ENCODE peak calls at places on chromosomes 2 and 18, in four cellular contexts. N is HEK293T, E is K562, X is HepG2. J is an unnamed sample.

GRCh38 chr18:46152808-46153617 is 48.8 kb downstream of the HAUS1 start:
- DNase-seq in N (no peak), E (peak), X (no peak), J (no peak)

GRCh38 chr2:229096667-229097066 is 174.4 kb downstream of the PID1 start:
- DNase-seq in N (no peak), E (no peak), X (no peak), J (no peak)

GRCh38 chr18:67386028-67386427 is 130.5 kb downstream of the DSEL start:
- DNase-seq in N (no peak), E (no peak), X (peak), J (no peak)

GRCh38 chr2:34570266-34570872 is 971.3 kb upstream of the FAM98A start:
- DNase-seq in N (peak), E (no peak), X (peak), J (no peak)

GRCh38 chr2:24761866-24762265 is 31.3 kb downstream of the PTRHD1 start:
- DNase-seq in N (no peak), E (no peak), X (no peak), J (no peak)

GRCh38 chr2:66446924-66447323 is 12.0 kb downstream of the MEIS1 start:
- DNase-seq in N (no peak), E (no peak), X (no peak), J (no peak)

GRCh38 chr18:72848534-72849237 is 19.1 kb downstream of the NETO1 start:
- DNase-seq in N (no peak), E (no peak), X (no peak), J (no peak)

GRCh38 chr2:162294949-162295348 is 23.5 kb downstream of the IFIH1 start:
- DNase-seq in N (no peak), E (no peak), X (no peak), J (no peak)

GRCh38 chr2:130327703-130328527 is 14.8 kb upstream of the IMP4 start:
- DNase-seq in N (no peak), E (peak), X (peak), J (no peak)

GRCh38 chr2:241620419-241620769 is 16.6 kb downstream of the THAP4 start:
- DNase-seq in N (no peak), E (no peak), X (no peak), J (no peak)

GRCh38 chr2:12202702-12203101 is 456.3 kb downstream of the LPIN1 start:
- DNase-seq in N (no peak), E (no peak), X (no peak), J (no peak)
- TF ChIP-seq FOXM1 in N (no peak), E (no peak), X (no peak), J (no peak)

DNA sequence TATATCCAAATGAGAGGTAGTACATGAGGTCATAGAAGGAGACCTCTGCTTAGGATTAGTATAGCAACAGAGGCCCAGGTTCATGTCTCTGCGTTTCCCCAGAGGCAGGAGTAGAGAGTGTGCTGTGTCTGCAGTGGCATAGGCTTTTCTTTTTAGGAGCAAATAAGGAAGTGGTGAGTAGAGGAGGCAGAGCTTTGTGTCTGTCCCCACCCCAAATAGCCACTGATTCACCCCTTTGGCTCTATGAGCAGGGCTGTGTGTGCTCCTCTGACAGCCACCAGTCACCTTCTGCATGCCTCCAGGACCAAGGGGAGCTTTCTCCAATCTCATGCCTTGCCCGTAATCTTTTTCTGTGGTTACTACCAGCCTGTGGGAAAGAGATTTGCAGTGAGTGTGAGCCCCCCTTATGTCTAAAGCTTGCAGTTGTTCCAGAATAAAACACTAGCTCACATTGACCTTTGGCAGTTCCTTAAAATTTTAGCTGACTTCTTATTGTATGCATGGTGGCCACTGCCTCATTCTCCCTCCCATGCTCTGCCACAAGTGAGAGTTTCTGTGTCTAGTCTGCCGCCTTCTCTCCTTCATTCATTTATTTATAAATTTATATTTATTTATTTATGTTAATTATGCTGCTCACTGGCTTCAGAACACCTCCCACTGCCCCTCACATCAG is 23.5 kb upstream of the ELAC1 start:
- DNase-seq in N (no peak), E (no peak), X (no peak), J (no peak)
- TF ChIP-seq FOXK2 in N (no peak), E (no peak), X (no peak), J (no peak)

DNA sequence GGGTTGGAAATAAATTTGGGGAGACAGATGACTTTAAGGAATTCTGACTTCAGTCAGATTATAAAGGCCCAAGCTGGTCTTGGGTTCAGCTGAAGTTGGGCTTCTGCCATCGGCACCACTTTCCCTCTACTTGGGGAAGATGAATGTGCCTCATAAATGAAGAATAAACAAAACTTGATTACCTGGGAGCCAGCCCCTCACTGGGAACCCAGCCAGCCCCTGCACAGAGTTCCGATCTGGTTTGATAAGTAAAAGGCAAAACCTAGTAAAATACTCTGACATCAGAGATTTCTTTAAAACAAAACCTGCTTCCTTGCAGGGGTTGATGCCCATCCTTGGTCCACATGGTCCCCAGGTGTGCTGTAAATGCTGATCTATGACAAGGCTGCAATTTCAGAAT is 218.9 kb upstream of the APCDD1 start:
- DNase-seq in N (no peak), E (no peak), X (no peak), J (no peak)
- TF ChIP-seq FOXM1 in N (no peak), E (no peak), X (no peak), J (no peak)

GRCh38 chr18:10707294-10707693 is 181.5 kb downstream of the NAPG start:
- DNase-seq in N (no peak), E (no peak), X (no peak), J (no peak)
- TF ChIP-seq FOXK2 in N (no peak), E (no peak), X (no peak), J (no peak)

GRCh38 chr2:38095996-38096861 is 20.3 kb upstream of the CYP1B1 start:
- DNase-seq in N (peak), E (no peak), X (no peak), J (no peak)
- TF ChIP-seq FOXM1 in N (no peak), E (no peak), X (no peak), J (peak)

J was measured in GM12878.